ENCODE peak calls at places on chromosomes 7 and 10, in four cellular contexts. B is nephron progenitor cell, N is H9, Y is fibroblast of lung. S is an unnamed sample.

GRCh38 chr10:101001225-101002035 is 1.8 kb downstream of the LZTS2 start:
- DNase-seq in B (peak), N (no peak), Y (peak), S (no peak)

GRCh38 chr7:135763261-135763660 is 14.6 kb upstream of the FAM180A start:
- DNase-seq in B (no peak), N (no peak), Y (no peak), S (no peak)

GRCh38 chr7:126668367-126668752 is 584.4 kb downstream of the GRM8 start:
- DNase-seq in B (no peak), N (no peak), Y (no peak), S (no peak)

GRCh38 chr7:98884416-98884815 is 6.1 kb downstream of the TRRAP start:
- DNase-seq in B (no peak), N (no peak), Y (no peak), S (no peak)

GRCh38 chr10:95467162-95467599 is 94.0 kb downstream of the SORBS1 start:
- DNase-seq in B (peak), N (peak), Y (no peak), S (peak)

GRCh38 chr7:159115601-159116501 is 28.8 kb downstream of the VIPR2 start:
- DNase-seq in B (no peak), N (no peak), Y (no peak), S (no peak)

GRCh38 chr7:138981332-138982203 is at the start of gene KIAA1549:
- DNase-seq in B (peak), N (peak), Y (peak), S (peak)

GRCh38 chr10:132130286-132131265 is 56.2 kb upstream of the DPYSL4 start:
- DNase-seq in B (no peak), N (no peak), Y (no peak), S (no peak)

GRCh38 chr7:142089035-142089434 is 22.5 kb upstream of the MGAM2 start:
- DNase-seq in B (no peak), N (no peak), Y (no peak), S (no peak)

DNA sequence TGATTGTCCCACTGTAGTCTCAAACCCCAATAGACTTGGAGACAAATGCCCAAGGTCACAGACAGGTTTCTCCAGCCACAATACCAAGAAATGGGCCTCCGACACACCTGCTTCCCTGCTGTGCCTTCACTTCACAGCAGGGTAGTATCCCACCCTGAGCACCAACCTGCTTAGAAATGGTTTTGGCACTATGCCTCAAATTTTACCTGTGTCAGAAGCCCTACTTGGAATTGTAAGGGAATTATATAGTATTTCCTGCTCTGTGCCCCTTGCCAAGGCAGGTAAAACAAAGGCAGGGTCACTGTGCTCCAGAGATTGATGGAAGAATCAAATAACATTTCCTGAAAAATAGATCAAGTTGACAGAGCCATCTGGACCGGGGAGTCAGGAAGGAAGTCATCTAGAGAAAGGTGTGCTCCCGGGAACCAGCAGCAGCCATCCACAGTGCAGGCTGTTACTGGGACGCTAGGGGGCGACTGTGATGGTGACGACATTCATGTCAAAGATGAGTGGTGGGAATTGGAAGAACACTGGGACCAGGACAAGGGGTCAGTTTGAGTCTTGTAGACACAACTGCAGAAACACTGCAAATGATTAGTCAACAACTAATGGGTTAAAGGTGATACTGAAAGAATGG is 117.8 kb upstream of the AKR1E2 start:
- DNase-seq in B (peak), N (peak), Y (no peak), S (peak)
- TF ChIP-seq CTCF in B (peak), N (peak), Y (no peak), S (peak)

GRCh38 chr10:133257489-133258065 is 19.1 kb downstream of the ADAM8 start:
- DNase-seq in B (peak), N (peak), Y (peak), S (peak)
- TF ChIP-seq CTCF in B (peak), N (peak), Y (peak), S (no peak)

GRCh38 chr7:130734525-130735272 is 692 bp upstream of the KLF14 start:
- DNase-seq in B (no peak), N (no peak), Y (peak), S (no peak)

GRCh38 chr7:130735273-130735716 is 1.3 kb upstream of the KLF14 start:
- DNase-seq in B (no peak), N (no peak), Y (no peak), S (no peak)

GRCh38 chr7:130736298-130736900 is 2.4 kb upstream of the KLF14 start:
- DNase-seq in B (no peak), N (no peak), Y (no peak), S (no peak)

GRCh38 chr7:130732980-130733865 is 784 bp downstream of the KLF14 start:
- DNase-seq in B (no peak), N (peak), Y (no peak), S (peak)

DNA sequence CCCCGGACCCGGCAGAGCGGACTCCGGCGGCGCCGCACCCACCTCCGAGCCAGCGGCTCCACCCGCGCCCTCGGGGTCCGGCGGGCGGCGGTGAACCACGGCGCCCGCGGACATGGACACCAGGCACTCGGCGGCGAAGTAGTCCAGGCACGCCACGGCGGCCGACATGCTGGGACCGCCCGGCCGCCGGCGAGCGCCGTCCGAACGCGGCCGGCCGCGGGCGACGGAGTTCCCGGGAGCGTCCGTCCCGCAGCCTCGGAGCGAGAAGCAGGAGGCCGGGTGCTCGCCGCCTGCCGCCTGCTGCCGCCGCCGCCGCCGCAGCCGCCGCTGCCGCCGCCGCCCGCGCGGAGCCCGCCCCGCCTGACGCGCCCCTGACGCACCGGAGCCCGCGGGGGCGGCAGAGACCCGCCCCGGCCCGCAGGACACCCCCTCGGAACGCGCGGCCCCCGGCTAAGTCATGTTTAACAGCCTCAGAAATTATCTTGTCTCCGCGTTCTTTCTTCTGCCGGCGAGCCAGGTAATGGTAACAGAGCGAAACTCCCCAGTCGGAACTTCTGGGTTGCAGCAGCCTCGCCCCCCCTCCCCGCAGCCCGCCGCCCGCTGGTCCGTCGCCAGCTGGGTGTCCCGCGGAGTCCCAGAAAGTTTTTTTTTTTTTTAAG is at the start of gene KLF14:
- DNase-seq in B (peak), N (peak), Y (no peak), S (peak)
- TF ChIP-seq CTCF in B (no peak), N (no peak), Y (no peak), S (no peak)

GRCh38 chr10:124872681-124873080 is 69.2 kb upstream of the ZRANB1 start:
- DNase-seq in B (no peak), N (no peak), Y (no peak), S (no peak)

GRCh38 chr10:124878457-124878739 is 63.5 kb upstream of the ZRANB1 start:
- DNase-seq in B (no peak), N (no peak), Y (no peak), S (no peak)

GRCh38 chr10:124870854-124871425 is 69.3 kb downstream of the ABRAXAS2 start:
- DNase-seq in B (no peak), N (peak), Y (no peak), S (no peak)

GRCh38 chr10:124879136-124879535 is 62.8 kb upstream of the ZRANB1 start:
- DNase-seq in B (no peak), N (no peak), Y (no peak), S (no peak)

DNA sequence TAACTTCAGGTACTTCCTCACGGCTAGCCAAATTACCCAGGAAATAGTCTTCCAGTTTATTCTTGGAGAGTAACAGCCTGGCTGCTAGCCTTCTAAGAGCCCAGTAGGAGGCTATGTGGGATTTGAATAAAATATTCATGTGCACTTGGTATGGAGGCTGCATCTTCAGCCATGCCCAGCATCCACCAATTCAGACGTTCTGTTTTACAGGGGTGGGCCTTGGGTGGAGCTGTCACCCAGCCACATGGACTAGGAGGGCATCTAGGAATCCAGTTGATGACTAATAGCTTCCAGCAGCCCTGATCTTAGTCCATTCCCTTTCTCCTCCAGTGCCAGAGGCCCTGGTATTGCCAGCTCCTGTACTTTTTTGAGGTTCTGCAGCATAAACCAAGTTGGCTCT is 66.3 kb upstream of the ZRANB1 start:
- DNase-seq in B (no peak), N (no peak), Y (peak), S (no peak)
- TF ChIP-seq CTCF in B (no peak), N (no peak), Y (peak), S (no peak)

S was measured in glutamatergic neuron.